ENCODE peak calls at places on chromosomes 1 and 21, in six cellular contexts. N is mammary epithelial cell, C is ascending aorta, F is type B pancreatic cell, M is fibroblast of villous mesenchyme, S is OCI-LY7. Z is an unnamed sample.

GRCh38 chr1:235075121-235075954 is 53.3 kb downstream of the TOMM20 start:
- DNase-seq in N (peak; percentile 86), C (peak; percentile 96), F (no peak), M (peak; percentile 90), S (peak; percentile 57), Z (peak; percentile 73)

GRCh38 chr1:62176597-62177312 is 17.9 kb upstream of the L1TD1 start:
- DNase-seq in N (no peak), C (no peak), F (no peak), M (no peak), S (no peak), Z (no peak)

GRCh38 chr1:21901473-21901847 is 35.6 kb downstream of the HSPG2 start:
- DNase-seq in N (no peak), C (peak; percentile 86), F (no peak), M (no peak), S (no peak), Z (no peak)

GRCh38 chr21:29827236-29827635 is 112.6 kb downstream of the GRIK1 start:
- DNase-seq in N (peak; percentile 11), C (no peak), F (no peak), M (no peak), S (no peak), Z (no peak)

GRCh38 chr1:199759268-199759724 is 268.2 kb upstream of the NR5A2 start:
- DNase-seq in N (peak; percentile 88), C (no peak), F (no peak), M (no peak), S (no peak), Z (no peak)

GRCh38 chr1:78691995-78692747 is 42.5 kb downstream of the IFI44 start:
- DNase-seq in N (peak; percentile 83), C (no peak), F (no peak), M (peak; percentile 21), S (no peak), Z (no peak)

GRCh38 chr21:44549525-44550211 is 1.6 kb downstream of the KRTAP10-2 start:
- DNase-seq in N (no peak), C (no peak), F (no peak), M (no peak), S (no peak), Z (no peak)

GRCh38 chr1:206866062-206866461 is 639 bp downstream of the IL20 start:
- DNase-seq in N (no peak), C (no peak), F (no peak), M (peak; percentile 83), S (no peak), Z (no peak)

GRCh38 chr1:227900571-227901051 is 47.1 kb downstream of the WNT9A start:
- DNase-seq in N (no peak), C (peak; percentile 50), F (no peak), M (no peak), S (no peak), Z (no peak)

GRCh38 chr1:244864253-244865027 is at the start of gene HNRNPU:
- DNase-seq in N (peak; percentile 96), C (peak; percentile 99), F (peak; percentile 98), M (peak; percentile 97), S (peak; percentile 99), Z (peak; percentile 94)
- TF ChIP-seq CTCF in N (no peak), C (peak; percentile 44), F (peak; percentile 68), M (peak; percentile 28), S (peak; percentile 50), Z (no peak)

DNA sequence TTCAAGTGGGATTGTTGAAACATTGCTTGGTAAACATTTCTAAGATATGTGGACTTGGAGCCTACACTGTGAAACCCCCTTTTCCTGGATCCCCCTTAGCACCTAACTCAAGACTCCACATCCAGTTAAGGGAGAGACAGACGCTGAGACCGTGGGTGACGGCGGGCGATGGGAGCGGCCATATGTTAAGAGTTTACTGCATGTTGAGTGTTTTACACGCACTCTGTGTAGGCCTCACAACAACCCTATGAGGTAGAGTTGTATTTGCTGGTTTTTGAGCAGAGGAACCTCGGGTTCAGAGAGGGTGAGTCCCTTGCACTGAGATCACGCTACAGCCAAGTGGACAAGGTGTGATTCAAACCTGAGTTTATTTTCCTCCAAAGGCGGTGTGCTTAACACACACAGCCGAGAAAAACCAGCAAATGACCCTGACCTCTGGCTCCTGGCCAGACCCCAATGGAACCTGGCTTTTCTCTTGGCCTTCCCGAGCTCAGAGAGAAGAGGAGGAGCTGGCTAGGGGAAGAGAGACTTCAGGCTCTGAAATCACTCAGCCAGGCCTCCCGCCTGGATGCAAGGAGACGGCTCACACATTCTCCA is 46.9 kb upstream of the GOLT1A start:
- DNase-seq in N (no peak), C (no peak), F (no peak), M (peak; percentile 26), S (no peak), Z (no peak)
- TF ChIP-seq CTCF in N (no peak), C (no peak), F (no peak), M (no peak), S (no peak), Z (no peak)

DNA sequence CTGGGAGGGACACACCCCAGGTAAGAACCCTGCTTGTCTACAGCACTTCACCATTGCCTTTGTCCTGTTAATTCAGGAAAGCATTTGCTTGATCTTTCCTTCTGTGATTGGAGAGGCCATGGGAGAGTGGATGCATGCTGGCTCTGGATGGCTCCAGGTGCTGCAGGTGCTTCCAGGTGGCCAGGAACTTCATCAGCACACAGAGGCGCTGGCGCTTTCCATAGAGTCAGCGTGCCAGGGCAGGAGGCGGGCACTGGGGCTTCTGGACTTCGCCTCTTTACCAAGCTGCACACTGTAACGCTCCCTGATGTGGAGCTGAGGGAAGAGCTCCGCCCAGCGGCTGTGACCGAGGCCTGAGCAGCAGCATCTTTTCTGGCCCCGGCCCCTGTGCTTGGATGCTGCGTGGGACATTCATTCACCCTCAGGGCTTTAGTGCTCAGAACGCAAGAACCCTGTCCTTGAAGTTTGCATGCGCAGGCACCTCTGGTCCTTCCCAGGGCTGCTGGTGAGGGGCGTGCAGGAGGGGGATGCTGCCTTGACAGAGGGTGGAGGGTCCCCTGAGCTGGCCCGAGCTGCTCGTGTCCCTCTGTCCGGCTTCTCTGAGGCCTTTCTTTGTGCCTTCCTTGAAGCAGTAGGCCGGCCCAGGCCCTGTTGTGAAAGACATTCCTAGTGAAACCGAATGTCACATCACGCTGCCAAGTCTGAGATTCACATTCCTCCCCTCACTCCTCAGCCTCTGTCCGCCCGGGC is 1.6 kb upstream of the MX2 start:
- DNase-seq in N (peak; percentile 21), C (peak; percentile 65), F (peak; percentile 42), M (peak; percentile 37), S (peak; percentile 47), Z (no peak)
- TF ChIP-seq CTCF in N (no peak), C (no peak), F (no peak), M (no peak), S (peak; percentile 55), Z (no peak)

GRCh38 chr1:104878203-104878911 is 1128.7 kb downstream of the AMY1C start:
- DNase-seq in N (no peak), C (no peak), F (no peak), M (no peak), S (peak; percentile 48), Z (no peak)
- TF ChIP-seq CTCF in N (no peak), C (no peak), F (peak; percentile 40), M (no peak), S (peak; percentile 54), Z (peak; percentile 26)

DNA sequence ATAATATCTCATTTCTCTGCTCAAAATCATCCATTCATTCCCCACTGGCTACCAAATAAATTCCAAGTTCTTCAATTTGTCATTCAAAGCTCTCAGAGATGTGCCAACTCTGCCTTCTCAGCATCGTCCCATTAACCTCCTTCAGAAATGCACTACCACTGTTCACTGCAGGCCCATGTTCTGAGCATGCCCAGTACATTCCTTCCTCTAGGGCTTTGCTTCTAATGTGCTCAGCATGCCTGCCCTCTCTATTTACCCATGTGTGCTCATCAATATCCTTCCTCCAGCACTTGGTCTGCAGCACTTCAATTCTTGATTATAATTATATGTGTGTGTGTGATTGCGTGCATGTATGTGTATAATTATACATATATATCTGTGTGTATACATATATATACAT is 36.1 kb upstream of the RGS8 start:
- DNase-seq in N (peak; percentile 20), C (no peak), F (no peak), M (peak; percentile 11), S (no peak), Z (no peak)
- TF ChIP-seq CTCF in N (peak; percentile 34), C (no peak), F (peak; percentile 66), M (peak; percentile 48), S (no peak), Z (no peak)

DNA sequence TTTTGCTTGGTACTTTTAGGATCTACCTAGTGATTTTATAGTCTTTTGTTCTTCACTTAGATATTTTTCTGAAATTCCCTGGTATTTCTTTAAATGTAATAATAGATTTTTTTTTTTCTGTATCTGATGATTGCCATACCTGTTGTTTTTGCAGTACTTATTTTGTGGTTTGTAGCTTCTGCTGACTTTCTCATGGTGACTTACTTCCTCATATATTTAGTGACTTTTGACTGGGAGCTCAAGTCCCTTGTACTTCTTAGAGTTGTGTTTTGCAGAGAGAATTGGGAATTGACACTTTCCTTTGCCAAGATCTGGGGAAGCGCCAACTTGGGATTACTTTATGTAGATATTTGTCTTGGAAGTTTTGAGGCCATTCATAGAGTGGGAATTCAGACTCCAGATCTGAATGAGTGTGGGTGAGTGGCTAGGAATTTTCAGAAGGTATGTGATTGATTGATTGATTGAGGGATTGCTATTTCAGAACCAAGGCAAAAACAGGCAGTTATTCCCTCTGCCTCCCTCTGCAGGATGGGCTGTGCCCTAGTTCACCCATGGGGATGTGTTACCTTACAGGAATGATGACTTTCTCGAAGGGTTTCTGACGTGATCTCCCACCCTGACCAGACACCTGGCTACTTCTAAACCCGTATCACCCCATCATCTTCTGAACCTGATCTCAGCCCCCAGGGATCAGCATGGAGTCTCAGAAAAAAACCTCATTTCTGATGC is 219.5 kb downstream of the URB2 start:
- DNase-seq in N (no peak), C (no peak), F (no peak), M (no peak), S (no peak), Z (no peak)
- TF ChIP-seq CTCF in N (no peak), C (no peak), F (no peak), M (no peak), S (no peak), Z (no peak)

DNA sequence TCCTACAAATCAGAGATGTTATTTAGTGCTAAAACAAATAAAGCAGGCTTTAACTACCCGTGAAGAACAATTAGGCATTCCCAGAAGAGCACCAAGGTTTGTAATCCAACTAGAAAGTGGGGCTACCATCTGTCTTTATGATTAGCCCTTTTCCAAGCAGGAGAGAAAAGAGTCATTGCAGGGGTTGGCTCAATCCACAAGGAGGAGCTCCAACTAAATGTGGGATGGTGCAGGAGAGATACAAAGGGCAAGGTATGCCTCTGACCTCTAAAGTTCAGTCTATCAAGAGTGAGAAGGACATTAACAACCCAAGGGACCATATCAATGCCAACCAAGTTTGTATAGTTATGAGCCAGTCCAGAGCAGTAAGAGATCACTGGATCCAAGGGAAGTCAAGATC is 382.7 kb upstream of the DUSP10 start:
- DNase-seq in N (no peak), C (no peak), F (no peak), M (no peak), S (no peak), Z (no peak)
- TF ChIP-seq CTCF in N (peak; percentile 30), C (no peak), F (peak; percentile 34), M (peak; percentile 47), S (peak; percentile 15), Z (no peak)

GRCh38 chr1:192545781-192546521 is 29.6 kb upstream of the RGS1 start:
- DNase-seq in N (no peak), C (no peak), F (no peak), M (no peak), S (peak; percentile 52), Z (peak; percentile 21)

GRCh38 chr1:192546596-192547199 is 28.9 kb upstream of the RGS1 start:
- DNase-seq in N (no peak), C (no peak), F (no peak), M (no peak), S (no peak), Z (no peak)

GRCh38 chr1:192539450-192540132 is 36.0 kb upstream of the RGS1 start:
- DNase-seq in N (peak; percentile 70), C (no peak), F (no peak), M (peak; percentile 94), S (no peak), Z (no peak)

GRCh38 chr1:192544983-192545393 is 30.6 kb upstream of the RGS1 start:
- DNase-seq in N (peak; percentile 56), C (no peak), F (no peak), M (peak; percentile 68), S (no peak), Z (peak; percentile 31)

GRCh38 chr1:192543445-192543844 is 32.1 kb upstream of the RGS1 start:
- DNase-seq in N (no peak), C (no peak), F (no peak), M (no peak), S (no peak), Z (no peak)
- TF ChIP-seq CTCF in N (no peak), C (no peak), F (no peak), M (no peak), S (no peak), Z (no peak)

Z was measured in GM20000.